ENCODE peak calls at places on chromosomes 7 and 10, in five cellular contexts. G, N, H, E and T are unnamed samples.

GRCh38 chr10:66651308-66652082 is 274.3 kb upstream of the LRRTM3 start:
- DNase-seq in E (no peak), G (no peak), N (no peak), H (no peak), T (no peak)

GRCh38 chr10:3666525-3667302 is 118.3 kb downstream of the KLF6 start:
- DNase-seq in E (no peak), G (no peak), H (no peak), N (no peak), T (peak; percentile 24)

GRCh38 chr7:117478796-117479479 is 887 bp upstream of the CFTR start:
- DNase-seq in H (no peak), N (no peak), E (no peak), G (no peak), T (no peak)

GRCh38 chr10:72133517-72133916 is 45.2 kb upstream of the SPOCK2 start:
- DNase-seq in E (peak; percentile 92), H (no peak), G (no peak), N (no peak), T (peak; percentile 4)

GRCh38 chr10:91758303-91759146 is 39.7 kb upstream of the TNKS2 start:
- DNase-seq in G (peak; percentile 11), E (peak; percentile 11), H (no peak), N (peak; percentile 36), T (peak; percentile 16)

GRCh38 chr10:84340632-84341537 is 12.5 kb downstream of the CCSER2 start:
- DNase-seq in G (no peak), E (no peak), N (no peak), H (no peak), T (no peak)

GRCh38 chr7:90610105-90610504 is 14.0 kb downstream of the CDK14 start:
- DNase-seq in E (no peak), N (no peak), G (no peak), H (no peak), T (no peak)

GRCh38 chr10:121679916-121680315 is 81.7 kb upstream of the FGFR2 start:
- DNase-seq in N (no peak), G (no peak), H (no peak), E (no peak), T (no peak)

GRCh38 chr7:34552502-34552901 is 105.5 kb upstream of the NPSR1 start:
- DNase-seq in G (no peak), E (no peak), H (no peak), N (no peak), T (no peak)

GRCh38 chr7:44278451-44279161 is 46.8 kb downstream of the CAMK2B start:
- DNase-seq in H (no peak), G (no peak), E (no peak), N (peak; percentile 52), T (no peak)

GRCh38 chr7:101172005-101172853 is 6.9 kb upstream of the VGF start:
- DNase-seq in E (no peak), H (no peak), N (peak; percentile 36), G (no peak), T (no peak)

GRCh38 chr7:28408974-28409715 is 3.2 kb upstream of the CREB5 start:
- DNase-seq in E (no peak), G (peak; percentile 81), H (peak; percentile 70), N (peak; percentile 95), T (peak; percentile 20)

GRCh38 chr7:28979791-28980190 is 21.7 kb upstream of the TRIL start:
- DNase-seq in N (no peak), H (no peak), E (no peak), G (no peak), T (no peak)

GRCh38 chr7:45147858-45148652 is 9.5 kb upstream of the RAMP3 start:
- DNase-seq in E (no peak), G (no peak), N (no peak), H (no peak), T (no peak)

GRCh38 chr7:19051767-19052375 is 65.6 kb downstream of the TWIST1 start:
- DNase-seq in N (peak; percentile 37), H (no peak), G (peak; percentile 42), E (no peak), T (peak; percentile 6)

GRCh38 chr10:128044961-128045832 is 81.0 kb downstream of the MKI67 start:
- DNase-seq in E (no peak), H (no peak), G (no peak), N (no peak), T (no peak)

GRCh38 chr10:8386781-8387180 is 332.3 kb downstream of the GATA3 start:
- DNase-seq in G (no peak), E (no peak), H (no peak), N (no peak), T (no peak)

GRCh38 chr10:45673074-45673628 is 579 bp upstream of the ZFAND4 start:
- DNase-seq in N (no peak), E (no peak), G (no peak), H (no peak), T (no peak)

GRCh38 chr10:50577681-50578350 is 45.9 kb downstream of the SGMS1 start:
- DNase-seq in H (no peak), N (no peak), E (no peak), G (peak; percentile 85), T (peak; percentile 76)

GRCh38 chr10:128178319-128178937 is 52.2 kb upstream of the MKI67 start:
- DNase-seq in G (peak; percentile 29), E (no peak), H (peak; percentile 39), N (peak; percentile 39), T (peak; percentile 41)

GRCh38 chr10:34116780-34117179 is 698.3 kb downstream of the PARD3 start:
- DNase-seq in E (no peak), G (no peak), H (no peak), N (no peak), T (no peak)

GRCh38 chr7:4574851-4575250 is 107.2 kb upstream of the FOXK1 start:
- DNase-seq in N (no peak), G (no peak), E (no peak), H (no peak), T (no peak)

DNA sequence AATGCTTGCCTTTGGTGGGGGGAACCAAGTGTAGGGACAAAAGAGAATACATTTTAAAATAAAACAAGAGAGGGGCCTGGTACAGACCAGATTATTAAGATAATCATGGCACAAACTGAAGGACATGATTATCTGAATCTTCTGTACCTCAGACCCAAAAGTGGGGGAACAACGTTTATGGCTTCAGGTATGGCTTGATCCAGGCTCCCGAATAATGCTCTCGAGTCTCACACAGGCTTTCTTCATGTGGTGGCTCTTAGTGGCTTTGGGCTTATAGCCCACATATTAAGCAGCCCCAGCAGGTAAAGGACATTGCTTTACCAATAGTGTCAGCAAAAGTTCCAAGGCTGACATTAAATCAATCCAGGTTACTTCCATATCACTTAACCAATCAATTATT is 106.8 kb upstream of the FOXK1 start:
- DNase-seq in G (peak; percentile 8), N (no peak), E (no peak), H (no peak), T (no peak)
- TF ChIP-seq GABPA in G (no peak), N (no peak), E (no peak), H (no peak), T (no peak)

GRCh38 chr10:112813866-112814596 is 136.0 kb upstream of the TCF7L2 start:
- DNase-seq in H (no peak), N (no peak), G (no peak), E (no peak), T (no peak)

GRCh38 chr10:112815238-112816032 is 134.6 kb upstream of the TCF7L2 start:
- DNase-seq in H (no peak), G (no peak), E (no peak), N (no peak), T (no peak)

GRCh38 chr10:112812571-112812970 is 137.5 kb upstream of the TCF7L2 start:
- DNase-seq in H (no peak), N (no peak), E (no peak), G (no peak), T (no peak)

GRCh38 chr10:112810651-112811215 is 139.3 kb upstream of the TCF7L2 start:
- DNase-seq in N (no peak), G (no peak), H (no peak), E (no peak), T (no peak)

GRCh38 chr10:112811741-112812551 is 138.1 kb upstream of the TCF7L2 start:
- DNase-seq in N (no peak), H (peak; percentile 94), G (no peak), E (no peak), T (no peak)
- TF ChIP-seq GABPA in N (no peak), H (no peak), G (no peak), E (no peak), T (no peak)

GRCh38 chr7:150520145-150520544 is 5.5 kb downstream of the GIMAP7 start:
- DNase-seq in H (no peak), E (no peak), N (no peak), G (no peak), T (no peak)
- TF ChIP-seq GABPA in H (no peak), E (no peak), N (no peak), G (no peak), T (no peak)

DNA sequence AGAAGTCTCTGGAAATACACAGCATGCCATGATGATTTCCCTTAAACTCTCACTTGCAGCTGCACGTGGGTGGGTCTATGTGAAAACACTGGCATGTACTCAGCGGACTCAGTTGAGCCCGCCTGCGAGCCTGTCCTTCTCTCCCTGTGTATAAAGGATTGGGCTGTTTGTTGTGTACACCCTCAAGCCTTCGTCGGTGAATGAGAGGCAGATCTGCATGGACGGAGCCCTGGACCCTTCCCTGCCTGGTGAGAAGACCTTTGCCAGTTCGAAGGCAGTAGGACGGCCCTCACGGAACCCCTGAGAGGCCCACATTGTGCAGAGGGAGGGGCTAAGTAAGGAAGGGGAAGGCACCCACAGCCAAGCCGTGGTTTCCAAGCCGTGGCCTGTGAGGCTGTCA is 121.2 kb downstream of the WDFY4 start:
- DNase-seq in E (no peak), G (no peak), H (no peak), N (no peak), T (no peak)
- TF ChIP-seq GABPA in E (no peak), G (no peak), H (no peak), N (no peak), T (no peak)

GRCh38 chr7:1359051-1359400 is 100.2 kb downstream of the MICALL2 start:
- DNase-seq in H (no peak), G (no peak), N (peak; percentile 53), E (no peak), T (no peak)

GRCh38 chr7:1358376-1359050 is 100.8 kb downstream of the MICALL2 start:
- DNase-seq in E (no peak), H (no peak), G (no peak), N (peak; percentile 59), T (no peak)

GRCh38 chr7:1360521-1360971 is 98.7 kb downstream of the MICALL2 start:
- DNase-seq in N (peak; percentile 46), H (no peak), E (no peak), G (no peak), T (no peak)

GRCh38 chr7:1361016-1361755 is 98.1 kb downstream of the MICALL2 start:
- DNase-seq in G (no peak), N (peak; percentile 44), H (no peak), E (no peak), T (no peak)

GRCh38 chr7:1359681-1360485 is 99.4 kb downstream of the MICALL2 start:
- DNase-seq in N (no peak), H (no peak), E (no peak), G (no peak), T (no peak)
- TF ChIP-seq GABPA in N (no peak), H (no peak), E (no peak), G (no peak), T (no peak)

GRCh38 chr7:20301311-20301939 is 29.3 kb upstream of the ITGB8 start:
- DNase-seq in E (no peak), G (no peak), H (no peak), N (no peak), T (no peak)
- TF ChIP-seq GABPA in E (no peak), G (no peak), H (no peak), N (no peak), T (no peak)